ENCODE peak calls at places on chromosome 20, in six cellular contexts. One of them, this sample, is unnamed. For H3K4me1, the result is how much of the 10 kb centered on the place peaks cover.

GRCh38 chr20:34459209-34459608 is 57.0 kb upstream of the DYNLRB1 start:
- DNase-seq in tibial artery: no peak
- DNase-seq in fibroblast of lung: no peak
- DNase-seq in hepatocyte: no peak
- DNase-seq in aorta: no peak
- DNase-seq in tibial nerve: no peak
- DNase-seq in this sample: no peak

GRCh38 chr20:53578492-53579222 is 15.0 kb downstream of the ZNF217 start:
- DNase-seq in hepatocyte: peak
- DNase-seq in tibial nerve: peak
- DNase-seq in fibroblast of lung: peak
- DNase-seq in aorta: no peak
- DNase-seq in tibial artery: peak
- DNase-seq in this sample: peak

GRCh38 chr20:6162239-6162638 is 39.4 kb upstream of the FERMT1 start:
- DNase-seq in hepatocyte: no peak
- DNase-seq in fibroblast of lung: peak
- DNase-seq in aorta: peak
- DNase-seq in tibial nerve: peak
- DNase-seq in tibial artery: peak
- DNase-seq in this sample: no peak

GRCh38 chr20:39453890-39454289 is 491.7 kb downstream of the DHX35 start:
- DNase-seq in tibial artery: no peak
- DNase-seq in tibial nerve: no peak
- DNase-seq in hepatocyte: no peak
- DNase-seq in aorta: no peak
- DNase-seq in fibroblast of lung: no peak
- DNase-seq in this sample: no peak

GRCh38 chr20:23349338-23350006 is 1.1 kb upstream of the NXT1 start:
- DNase-seq in fibroblast of lung: no peak
- DNase-seq in tibial nerve: no peak
- DNase-seq in hepatocyte: no peak
- DNase-seq in aorta: no peak
- DNase-seq in tibial artery: no peak
- DNase-seq in this sample: no peak

GRCh38 chr20:4925842-4926530 is 75.3 kb downstream of the SLC23A2 start:
- DNase-seq in hepatocyte: no peak
- DNase-seq in fibroblast of lung: peak
- DNase-seq in tibial artery: peak
- DNase-seq in tibial nerve: peak
- DNase-seq in aorta: peak
- DNase-seq in this sample: no peak

GRCh38 chr20:43726811-43727338 is at the start of gene GTSF1L:
- DNase-seq in tibial artery: no peak
- DNase-seq in fibroblast of lung: peak
- DNase-seq in hepatocyte: no peak
- DNase-seq in tibial nerve: no peak
- DNase-seq in aorta: no peak
- DNase-seq in this sample: no peak

GRCh38 chr20:43824699-43825402 is 89.8 kb upstream of the TOX2 start:
- DNase-seq in tibial nerve: no peak
- DNase-seq in fibroblast of lung: peak
- DNase-seq in aorta: no peak
- DNase-seq in hepatocyte: peak
- DNase-seq in tibial artery: no peak
- DNase-seq in this sample: no peak

GRCh38 chr20:53916173-53916512 is 154.3 kb downstream of the BCAS1 start:
- DNase-seq in tibial nerve: no peak
- DNase-seq in tibial artery: no peak
- DNase-seq in aorta: no peak
- DNase-seq in fibroblast of lung: no peak
- DNase-seq in hepatocyte: no peak
- DNase-seq in this sample: no peak

GRCh38 chr20:20386192-20386591 is 18.3 kb downstream of the INSM1 start:
- DNase-seq in tibial artery: no peak
- DNase-seq in hepatocyte: no peak
- DNase-seq in tibial nerve: no peak
- DNase-seq in aorta: no peak
- DNase-seq in fibroblast of lung: no peak
- DNase-seq in this sample: no peak

GRCh38 chr20:41055679-41056078 is 27.1 kb downstream of the TOP1 start:
- DNase-seq in aorta: no peak
- DNase-seq in tibial artery: no peak
- DNase-seq in tibial nerve: no peak
- DNase-seq in hepatocyte: no peak
- DNase-seq in fibroblast of lung: peak
- DNase-seq in this sample: no peak

GRCh38 chr20:18225652-18226051 is 62.7 kb upstream of the ZNF133 start:
- DNase-seq in hepatocyte: no peak
- DNase-seq in tibial artery: no peak
- DNase-seq in fibroblast of lung: peak
- DNase-seq in tibial nerve: no peak
- DNase-seq in aorta: no peak
- DNase-seq in this sample: no peak

GRCh38 chr20:45548410-45548809 is 1.2 kb upstream of the EPPIN start:
- DNase-seq in fibroblast of lung: no peak
- DNase-seq in tibial nerve: no peak
- DNase-seq in aorta: no peak
- DNase-seq in tibial artery: no peak
- DNase-seq in hepatocyte: no peak
- DNase-seq in this sample: no peak

GRCh38 chr20:1618954-1619550 is 757 bp downstream of the SIRPB1 start:
- DNase-seq in tibial artery: no peak
- DNase-seq in aorta: no peak
- DNase-seq in hepatocyte: peak
- DNase-seq in fibroblast of lung: no peak
- DNase-seq in tibial nerve: no peak
- DNase-seq in this sample: no peak

GRCh38 chr20:1264727-1265126 is 1.4 kb upstream of the SNPH start:
- DNase-seq in fibroblast of lung: no peak
- DNase-seq in hepatocyte: no peak
- DNase-seq in aorta: no peak
- DNase-seq in tibial artery: no peak
- DNase-seq in tibial nerve: no peak
- DNase-seq in this sample: no peak

GRCh38 chr20:57317789-57318371 is 11.7 kb upstream of the SPO11 start:
- DNase-seq in aorta: no peak
- DNase-seq in hepatocyte: no peak
- DNase-seq in tibial artery: no peak
- DNase-seq in fibroblast of lung: no peak
- DNase-seq in tibial nerve: no peak
- DNase-seq in this sample: no peak

DNA sequence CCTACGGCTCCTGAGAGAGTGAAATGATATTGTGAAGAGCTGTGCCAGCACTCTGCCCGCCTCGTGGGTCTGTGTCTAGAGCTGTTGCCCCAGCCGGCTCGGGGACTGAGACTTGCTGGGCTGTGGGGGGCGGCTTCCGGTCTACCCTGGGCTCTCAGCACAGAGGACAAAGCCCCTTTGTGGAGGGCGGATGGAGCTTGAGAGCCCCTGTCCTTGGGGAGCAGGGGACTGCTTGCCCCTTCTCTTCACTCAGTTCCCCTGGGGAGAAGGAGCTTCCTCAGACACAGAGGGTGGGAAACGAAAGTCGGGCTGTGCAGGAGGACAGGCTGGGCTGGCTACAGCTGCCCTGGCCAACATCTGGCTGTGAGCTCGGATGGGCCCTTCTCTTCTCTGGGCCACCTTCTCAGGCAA is 11.0 kb downstream of the SRC start:
- DNase-seq in hepatocyte: no peak
- DNase-seq in tibial artery: no peak
- DNase-seq in fibroblast of lung: no peak
- DNase-seq in tibial nerve: no peak
- DNase-seq in aorta: no peak
- DNase-seq in this sample: no peak
- H3K4me1 ChIP-seq in hepatocyte: under half
- H3K4me1 ChIP-seq in tibial artery: half or more
- H3K4me1 ChIP-seq in fibroblast of lung: under half
- H3K4me1 ChIP-seq in tibial nerve: half or more
- H3K4me1 ChIP-seq in aorta: under half
- H3K4me1 ChIP-seq in this sample: under half

DNA sequence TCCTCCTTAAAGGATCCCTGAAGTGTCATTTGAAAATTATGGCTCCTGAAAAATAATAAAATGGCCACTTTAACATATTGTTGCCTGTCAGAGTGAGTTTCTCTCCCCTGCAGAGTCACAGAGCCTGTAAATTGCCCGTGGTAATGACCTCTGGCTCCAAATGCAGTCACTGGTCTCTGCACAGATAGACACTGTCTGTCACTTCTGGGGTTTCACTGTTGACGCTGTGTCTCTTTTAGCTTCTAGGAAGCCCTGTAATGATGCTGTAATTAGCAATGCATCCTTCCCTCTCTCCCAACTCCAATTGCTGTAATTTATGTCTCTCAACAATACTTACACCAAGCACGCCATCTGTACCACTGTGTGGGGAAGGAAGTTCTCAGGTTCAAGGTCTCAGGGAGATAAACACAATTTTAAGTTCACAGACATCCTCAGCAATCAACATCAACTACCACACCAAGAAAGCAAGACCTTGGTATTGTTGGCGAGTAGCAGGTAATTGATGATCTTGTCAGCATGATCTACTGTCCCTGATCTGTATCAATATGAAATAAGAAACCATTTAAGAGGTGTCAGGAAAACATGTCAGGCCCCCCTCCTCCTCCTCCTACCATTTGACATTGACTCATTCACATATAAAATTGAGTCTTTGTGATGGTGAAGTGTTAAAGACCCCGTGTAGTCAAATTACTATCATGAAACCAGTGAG is 91.2 kb upstream of the SULF2 start:
- DNase-seq in tibial artery: no peak
- DNase-seq in aorta: no peak
- DNase-seq in fibroblast of lung: no peak
- DNase-seq in tibial nerve: no peak
- DNase-seq in hepatocyte: no peak
- DNase-seq in this sample: no peak
- H3K4me1 ChIP-seq in tibial artery: under half
- H3K4me1 ChIP-seq in aorta: under half
- H3K4me1 ChIP-seq in fibroblast of lung: under half
- H3K4me1 ChIP-seq in tibial nerve: under half
- H3K4me1 ChIP-seq in hepatocyte: under half
- H3K4me1 ChIP-seq in this sample: under half

GRCh38 chr20:49790077-49790798 is 22.4 kb upstream of the SLC9A8 start:
- DNase-seq in tibial nerve: no peak
- DNase-seq in hepatocyte: peak
- DNase-seq in aorta: no peak
- DNase-seq in fibroblast of lung: peak
- DNase-seq in tibial artery: no peak
- DNase-seq in this sample: no peak
- H3K4me1 ChIP-seq in tibial nerve: under half
- H3K4me1 ChIP-seq in hepatocyte: under half
- H3K4me1 ChIP-seq in aorta: under half
- H3K4me1 ChIP-seq in fibroblast of lung: under half
- H3K4me1 ChIP-seq in tibial artery: under half
- H3K4me1 ChIP-seq in this sample: under half

GRCh38 chr20:31485450-31486339 is 10.6 kb downstream of the REM1 start:
- DNase-seq in fibroblast of lung: peak
- DNase-seq in aorta: peak
- DNase-seq in tibial artery: peak
- DNase-seq in hepatocyte: peak
- DNase-seq in tibial nerve: peak
- DNase-seq in this sample: no peak
- H3K4me1 ChIP-seq in fibroblast of lung: under half
- H3K4me1 ChIP-seq in aorta: under half
- H3K4me1 ChIP-seq in tibial artery: under half
- H3K4me1 ChIP-seq in hepatocyte: under half
- H3K4me1 ChIP-seq in tibial nerve: under half
- H3K4me1 ChIP-seq in this sample: under half

GRCh38 chr20:35662541-35662940 is 2.2 kb downstream of the CPNE1 start:
- DNase-seq in hepatocyte: no peak
- DNase-seq in tibial artery: no peak
- DNase-seq in fibroblast of lung: no peak
- DNase-seq in tibial nerve: no peak
- DNase-seq in aorta: no peak
- DNase-seq in this sample: no peak

GRCh38 chr20:35663516-35663812 is 1.2 kb downstream of the CPNE1 start:
- DNase-seq in aorta: no peak
- DNase-seq in fibroblast of lung: no peak
- DNase-seq in tibial artery: no peak
- DNase-seq in hepatocyte: no peak
- DNase-seq in tibial nerve: no peak
- DNase-seq in this sample: peak

GRCh38 chr20:35661908-35662307 is 2.8 kb downstream of the CPNE1 start:
- DNase-seq in hepatocyte: no peak
- DNase-seq in aorta: no peak
- DNase-seq in tibial artery: no peak
- DNase-seq in fibroblast of lung: no peak
- DNase-seq in tibial nerve: no peak
- DNase-seq in this sample: no peak

GRCh38 chr20:35660122-35660937 is 4.4 kb downstream of the CPNE1 start:
- DNase-seq in fibroblast of lung: no peak
- DNase-seq in tibial nerve: no peak
- DNase-seq in tibial artery: no peak
- DNase-seq in aorta: no peak
- DNase-seq in hepatocyte: no peak
- DNase-seq in this sample: no peak

GRCh38 chr20:35661013-35661412 is 3.7 kb downstream of the CPNE1 start:
- DNase-seq in fibroblast of lung: no peak
- DNase-seq in tibial nerve: no peak
- DNase-seq in tibial artery: no peak
- DNase-seq in aorta: no peak
- DNase-seq in hepatocyte: no peak
- DNase-seq in this sample: no peak
- H3K4me1 ChIP-seq in fibroblast of lung: under half
- H3K4me1 ChIP-seq in tibial nerve: half or more
- H3K4me1 ChIP-seq in tibial artery: under half
- H3K4me1 ChIP-seq in aorta: under half
- H3K4me1 ChIP-seq in hepatocyte: under half
- H3K4me1 ChIP-seq in this sample: under half

DNA sequence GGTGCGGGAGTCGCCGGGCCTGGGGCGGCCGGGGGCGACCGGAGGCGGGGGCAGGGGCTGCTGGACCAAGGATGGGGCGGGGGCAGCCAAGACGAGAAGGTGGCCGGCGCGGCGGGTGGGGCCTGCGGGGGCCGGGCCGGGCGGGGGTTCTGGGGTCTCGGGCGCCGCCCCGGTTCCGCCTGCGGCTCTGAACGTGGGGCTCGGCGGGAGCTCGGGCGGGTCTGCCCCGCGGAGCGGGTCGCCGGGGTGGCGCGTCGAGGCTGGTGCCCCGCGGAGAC is 191 bp downstream of the ADRM1 start:
- DNase-seq in aorta: no peak
- DNase-seq in fibroblast of lung: no peak
- DNase-seq in hepatocyte: no peak
- DNase-seq in tibial artery: no peak
- DNase-seq in tibial nerve: no peak
- DNase-seq in this sample: no peak
- H3K4me1 ChIP-seq in aorta: under half
- H3K4me1 ChIP-seq in fibroblast of lung: under half
- H3K4me1 ChIP-seq in hepatocyte: under half
- H3K4me1 ChIP-seq in tibial artery: under half
- H3K4me1 ChIP-seq in tibial nerve: under half
- H3K4me1 ChIP-seq in this sample: under half

DNA sequence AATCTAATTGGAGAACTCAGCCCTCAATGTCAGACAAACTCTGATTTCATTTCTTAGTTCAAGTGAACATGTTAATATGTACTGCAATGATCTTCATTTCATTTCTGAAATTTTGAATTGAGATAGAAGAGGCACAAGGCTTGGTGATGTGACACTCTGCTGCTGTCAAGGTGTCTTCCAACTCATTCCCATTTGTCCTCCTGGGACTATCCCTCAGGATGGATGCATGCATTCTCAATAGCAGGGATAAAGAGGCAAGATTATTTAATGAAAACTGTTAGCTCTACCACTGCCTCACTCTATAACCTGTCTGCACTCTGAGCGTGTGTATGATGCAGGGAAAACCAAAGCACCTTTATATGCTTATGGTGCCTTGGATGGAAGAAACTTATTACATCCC is 78.7 kb downstream of the PLCB1 start:
- DNase-seq in aorta: no peak
- DNase-seq in fibroblast of lung: no peak
- DNase-seq in tibial artery: no peak
- DNase-seq in tibial nerve: no peak
- DNase-seq in hepatocyte: no peak
- DNase-seq in this sample: no peak
- H3K4me1 ChIP-seq in aorta: under half
- H3K4me1 ChIP-seq in fibroblast of lung: under half
- H3K4me1 ChIP-seq in tibial artery: under half
- H3K4me1 ChIP-seq in tibial nerve: under half
- H3K4me1 ChIP-seq in hepatocyte: under half
- H3K4me1 ChIP-seq in this sample: under half